ENCODE peak calls at places on chromosome 17, in eight cellular contexts. One of them, this sample, is unnamed.

GRCh38 chr17:48642059-48642842 is 16.1 kb upstream of the HOXB9 start:
- DNase-seq in T-helper 2 cell: no peak
- DNase-seq in heart right ventricle: no peak
- DNase-seq in posterior cingulate gyrus: no peak
- DNase-seq in choroid plexus epithelial cell: no peak
- DNase-seq in right lobe of liver: no peak
- DNase-seq in ACHN: no peak
- DNase-seq in AG10803: peak
- DNase-seq in this sample: no peak

GRCh38 chr17:57541472-57542394 is 203.4 kb downstream of the CCDC182 start:
- DNase-seq in choroid plexus epithelial cell: peak
- DNase-seq in heart right ventricle: peak
- DNase-seq in right lobe of liver: no peak
- DNase-seq in posterior cingulate gyrus: no peak
- DNase-seq in ACHN: peak
- DNase-seq in T-helper 2 cell: no peak
- DNase-seq in AG10803: peak
- DNase-seq in this sample: no peak

GRCh38 chr17:73043686-73044581 is 48.6 kb downstream of the SLC39A11 start:
- DNase-seq in heart right ventricle: no peak
- DNase-seq in choroid plexus epithelial cell: peak
- DNase-seq in right lobe of liver: no peak
- DNase-seq in AG10803: peak
- DNase-seq in ACHN: no peak
- DNase-seq in posterior cingulate gyrus: no peak
- DNase-seq in T-helper 2 cell: no peak
- DNase-seq in this sample: no peak

GRCh38 chr17:82230627-82231311 is 1.9 kb downstream of the SLC16A3 start:
- DNase-seq in right lobe of liver: peak
- DNase-seq in choroid plexus epithelial cell: peak
- DNase-seq in heart right ventricle: peak
- DNase-seq in T-helper 2 cell: peak
- DNase-seq in ACHN: no peak
- DNase-seq in AG10803: peak
- DNase-seq in posterior cingulate gyrus: peak
- DNase-seq in this sample: peak

GRCh38 chr17:66654341-66654740 is 180.6 kb upstream of the CACNG5 start:
- DNase-seq in ACHN: no peak
- DNase-seq in AG10803: peak
- DNase-seq in T-helper 2 cell: no peak
- DNase-seq in heart right ventricle: no peak
- DNase-seq in posterior cingulate gyrus: no peak
- DNase-seq in right lobe of liver: no peak
- DNase-seq in choroid plexus epithelial cell: peak
- DNase-seq in this sample: no peak

GRCh38 chr17:63790057-63790456 is 16.1 kb downstream of the DDX42 start:
- DNase-seq in heart right ventricle: no peak
- DNase-seq in ACHN: no peak
- DNase-seq in posterior cingulate gyrus: no peak
- DNase-seq in choroid plexus epithelial cell: no peak
- DNase-seq in T-helper 2 cell: no peak
- DNase-seq in right lobe of liver: no peak
- DNase-seq in AG10803: no peak
- DNase-seq in this sample: no peak

GRCh38 chr17:21042434-21043295 is at the start of gene USP22:
- DNase-seq in posterior cingulate gyrus: no peak
- DNase-seq in T-helper 2 cell: peak
- DNase-seq in heart right ventricle: no peak
- DNase-seq in ACHN: no peak
- DNase-seq in AG10803: no peak
- DNase-seq in choroid plexus epithelial cell: no peak
- DNase-seq in right lobe of liver: no peak
- DNase-seq in this sample: peak

GRCh38 chr17:11644265-11645212 is 46.3 kb downstream of the DNAH9 start:
- DNase-seq in ACHN: peak
- DNase-seq in posterior cingulate gyrus: peak
- DNase-seq in choroid plexus epithelial cell: peak
- DNase-seq in right lobe of liver: peak
- DNase-seq in AG10803: peak
- DNase-seq in heart right ventricle: peak
- DNase-seq in T-helper 2 cell: peak
- DNase-seq in this sample: peak

GRCh38 chr17:81428945-81429344 is 33.7 kb downstream of the BAHCC1 start:
- DNase-seq in T-helper 2 cell: no peak
- DNase-seq in ACHN: no peak
- DNase-seq in heart right ventricle: no peak
- DNase-seq in right lobe of liver: no peak
- DNase-seq in posterior cingulate gyrus: no peak
- DNase-seq in AG10803: no peak
- DNase-seq in choroid plexus epithelial cell: no peak
- DNase-seq in this sample: no peak

GRCh38 chr17:61316633-61317032 is 83.0 kb upstream of the TBX2 start:
- DNase-seq in ACHN: no peak
- DNase-seq in heart right ventricle: no peak
- DNase-seq in T-helper 2 cell: no peak
- DNase-seq in right lobe of liver: no peak
- DNase-seq in posterior cingulate gyrus: no peak
- DNase-seq in choroid plexus epithelial cell: no peak
- DNase-seq in AG10803: no peak
- DNase-seq in this sample: no peak